ENCODE peak calls at places on chromosomes 1 and 21, in five cellular contexts. Z, D, X, C and I are unnamed samples.

GRCh38 chr1:11930571-11931445 is 3.7 kb upstream of the PLOD1 start:
- DNase-seq in Z (peak), D (no peak), X (no peak), C (no peak), I (no peak)

GRCh38 chr1:8047686-8048522 is 21.8 kb upstream of the ERRFI1 start:
- DNase-seq in Z (no peak), D (no peak), X (no peak), C (no peak), I (no peak)

GRCh38 chr1:214076341-214077035 is 88.7 kb downstream of the PROX1 start:
- DNase-seq in Z (no peak), D (no peak), X (no peak), C (no peak), I (no peak)

GRCh38 chr1:103517380-103518047 is 8.0 kb upstream of the RNPC3 start:
- DNase-seq in Z (no peak), D (no peak), X (no peak), C (no peak), I (no peak)

GRCh38 chr1:214141486-214141885 is 139.5 kb upstream of the SMYD2 start:
- DNase-seq in Z (no peak), D (no peak), X (no peak), C (no peak), I (no peak)

GRCh38 chr21:30717105-30717504 is 1.5 kb downstream of the KRTAP21-3 start:
- DNase-seq in Z (no peak), D (no peak), X (no peak), C (no peak), I (no peak)

GRCh38 chr1:2856821-2857290 is 55.4 kb upstream of the TTC34 start:
- DNase-seq in Z (peak), D (no peak), X (no peak), C (no peak), I (no peak)

GRCh38 chr1:18234790-18235242 is 127.2 kb downstream of the IGSF21 start:
- DNase-seq in Z (no peak), D (no peak), X (no peak), C (peak), I (peak)

GRCh38 chr1:165894591-165894990 is 67.2 kb downstream of the UCK2 start:
- DNase-seq in Z (no peak), D (no peak), X (no peak), C (no peak), I (no peak)

GRCh38 chr1:117606608-117607261 is 887 bp downstream of the TENT5C start:
- DNase-seq in Z (peak), D (peak), X (peak), C (peak), I (no peak)

GRCh38 chr1:244768804-244769203 is 66.7 kb upstream of the COX20 start:
- DNase-seq in Z (no peak), D (no peak), X (no peak), C (no peak), I (no peak)

GRCh38 chr1:157262422-157262821 is 124.2 kb upstream of the ETV3 start:
- DNase-seq in Z (no peak), D (no peak), X (no peak), C (no peak), I (no peak)

GRCh38 chr1:34147301-34147700 is 17.7 kb downstream of the CSMD2 start:
- DNase-seq in Z (no peak), D (no peak), X (no peak), C (no peak), I (no peak)

GRCh38 chr1:51445346-51446090 is 73.5 kb downstream of the EPS15 start:
- DNase-seq in Z (no peak), D (no peak), X (no peak), C (no peak), I (no peak)

GRCh38 chr1:182761396-182762395 is 27.9 kb upstream of the NPL start:
- DNase-seq in Z (no peak), D (no peak), X (no peak), C (no peak), I (no peak)